ENCODE peak calls at places on chromosome 7, in five cellular contexts. One of them, this sample, is unnamed. For H3K4me1, the result is how much of the 10 kb centered on the place peaks cover.

GRCh38 chr7:134703781-134704180 is 57.1 kb downstream of the BPGM start:
- DNase-seq in GM12878: no peak
- DNase-seq in K562: no peak
- DNase-seq in A549: no peak
- DNase-seq in HepG2: peak
- DNase-seq in this sample: no peak

GRCh38 chr7:68122806-68123205 is 1126.2 kb downstream of the TYW1 start:
- DNase-seq in GM12878: no peak
- DNase-seq in K562: no peak
- DNase-seq in A549: no peak
- DNase-seq in HepG2: no peak
- DNase-seq in this sample: no peak

GRCh38 chr7:40829201-40829600 is 694.4 kb downstream of the SUGCT start:
- DNase-seq in GM12878: no peak
- DNase-seq in K562: no peak
- DNase-seq in A549: no peak
- DNase-seq in HepG2: no peak
- DNase-seq in this sample: no peak

GRCh38 chr7:158020706-158021095 is 566.9 kb downstream of the PTPRN2 start:
- DNase-seq in GM12878: no peak
- DNase-seq in K562: no peak
- DNase-seq in A549: no peak
- DNase-seq in HepG2: no peak
- DNase-seq in this sample: no peak

GRCh38 chr7:135322571-135323340 is 89.1 kb downstream of the STRA8 start:
- DNase-seq in GM12878: no peak
- DNase-seq in K562: no peak
- DNase-seq in A549: no peak
- DNase-seq in HepG2: no peak
- DNase-seq in this sample: no peak

GRCh38 chr7:157613575-157614322 is 276.9 kb downstream of the DNAJB6 start:
- DNase-seq in GM12878: no peak
- DNase-seq in K562: no peak
- DNase-seq in A549: no peak
- DNase-seq in HepG2: no peak
- DNase-seq in this sample: peak

GRCh38 chr7:46707973-46708372 is 786.9 kb upstream of the IGFBP3 start:
- DNase-seq in GM12878: no peak
- DNase-seq in K562: no peak
- DNase-seq in A549: no peak
- DNase-seq in HepG2: no peak
- DNase-seq in this sample: peak

GRCh38 chr7:79436378-79436777 is 17.1 kb downstream of the MAGI2 start:
- DNase-seq in GM12878: no peak
- DNase-seq in K562: no peak
- DNase-seq in A549: no peak
- DNase-seq in HepG2: no peak
- DNase-seq in this sample: no peak

GRCh38 chr7:100220833-100221718 is 1.3 kb downstream of the PVRIG start:
- DNase-seq in GM12878: peak
- DNase-seq in K562: no peak
- DNase-seq in A549: no peak
- DNase-seq in HepG2: no peak
- DNase-seq in this sample: no peak

GRCh38 chr7:148967032-148967372 is 61.3 kb downstream of the PDIA4 start:
- DNase-seq in GM12878: no peak
- DNase-seq in K562: no peak
- DNase-seq in A549: no peak
- DNase-seq in HepG2: no peak
- DNase-seq in this sample: no peak

GRCh38 chr7:42678315-42678714 is 233.6 kb downstream of the C7orf25 start:
- DNase-seq in GM12878: no peak
- DNase-seq in K562: no peak
- DNase-seq in A549: no peak
- DNase-seq in HepG2: no peak
- DNase-seq in this sample: no peak

GRCh38 chr7:141133646-141134045 is 59.8 kb downstream of the TMEM178B start:
- DNase-seq in GM12878: no peak
- DNase-seq in K562: no peak
- DNase-seq in A549: no peak
- DNase-seq in HepG2: no peak
- DNase-seq in this sample: no peak

GRCh38 chr7:21354284-21354683 is 73.6 kb upstream of the SP4 start:
- DNase-seq in GM12878: no peak
- DNase-seq in K562: no peak
- DNase-seq in A549: no peak
- DNase-seq in HepG2: no peak
- DNase-seq in this sample: no peak

GRCh38 chr7:327305-327931 is 37.4 kb downstream of the FOXL3 start:
- DNase-seq in GM12878: no peak
- DNase-seq in K562: no peak
- DNase-seq in A549: no peak
- DNase-seq in HepG2: no peak
- DNase-seq in this sample: no peak

GRCh38 chr7:66597472-66597871 is 31.2 kb upstream of the KCTD7 start:
- DNase-seq in GM12878: no peak
- DNase-seq in K562: no peak
- DNase-seq in A549: no peak
- DNase-seq in HepG2: no peak
- DNase-seq in this sample: no peak

GRCh38 chr7:147485660-147486210 is 1104.8 kb upstream of the C7orf33 start:
- DNase-seq in GM12878: no peak
- DNase-seq in K562: no peak
- DNase-seq in A549: no peak
- DNase-seq in HepG2: no peak
- DNase-seq in this sample: no peak

GRCh38 chr7:138979226-138979979 is 1.8 kb downstream of the KIAA1549 start:
- DNase-seq in GM12878: no peak
- DNase-seq in K562: no peak
- DNase-seq in A549: peak
- DNase-seq in HepG2: peak
- DNase-seq in this sample: no peak

GRCh38 chr7:98251844-98252639 is at the start of gene TECPR1:
- DNase-seq in GM12878: peak
- DNase-seq in K562: peak
- DNase-seq in A549: peak
- DNase-seq in HepG2: peak
- DNase-seq in this sample: peak

GRCh38 chr7:98252655-98253054 is 623 bp upstream of the TECPR1 start:
- DNase-seq in GM12878: no peak
- DNase-seq in K562: no peak
- DNase-seq in A549: no peak
- DNase-seq in HepG2: no peak
- DNase-seq in this sample: no peak

GRCh38 chr7:98251251-98251843 is 685 bp downstream of the TECPR1 start:
- DNase-seq in GM12878: no peak
- DNase-seq in K562: no peak
- DNase-seq in A549: no peak
- DNase-seq in HepG2: peak
- DNase-seq in this sample: peak

GRCh38 chr7:98249106-98249505 is 2.9 kb downstream of the TECPR1 start:
- DNase-seq in GM12878: no peak
- DNase-seq in K562: no peak
- DNase-seq in A549: no peak
- DNase-seq in HepG2: no peak
- DNase-seq in this sample: no peak

DNA sequence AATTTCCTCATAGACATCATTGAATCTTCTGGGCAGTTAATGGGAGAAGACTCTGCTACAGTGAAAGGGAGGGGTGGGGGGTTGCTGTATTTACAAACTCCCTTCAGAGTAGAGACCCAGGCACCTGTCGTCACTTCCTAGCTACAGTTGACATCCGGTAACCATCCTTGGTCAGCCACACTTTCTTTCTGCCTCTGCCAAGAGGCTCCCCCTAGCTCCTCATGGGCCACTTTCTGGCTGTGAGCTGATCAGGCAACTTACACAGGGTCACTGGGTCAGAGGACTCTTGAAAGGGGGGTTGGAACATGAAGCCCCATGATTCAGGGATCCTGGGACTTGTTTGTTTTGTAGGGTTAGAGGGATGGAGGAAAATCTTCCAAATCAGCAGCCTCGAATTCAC is 1.2 kb downstream of the TECPR1 start:
- DNase-seq in GM12878: no peak
- DNase-seq in K562: peak
- DNase-seq in A549: no peak
- DNase-seq in HepG2: no peak
- DNase-seq in this sample: peak
- H3K4me3 ChIP-seq in GM12878: peak
- H3K4me3 ChIP-seq in K562: peak
- H3K4me3 ChIP-seq in A549: no peak
- H3K4me3 ChIP-seq in HepG2: peak
- H3K4me3 ChIP-seq in this sample: peak

DNA sequence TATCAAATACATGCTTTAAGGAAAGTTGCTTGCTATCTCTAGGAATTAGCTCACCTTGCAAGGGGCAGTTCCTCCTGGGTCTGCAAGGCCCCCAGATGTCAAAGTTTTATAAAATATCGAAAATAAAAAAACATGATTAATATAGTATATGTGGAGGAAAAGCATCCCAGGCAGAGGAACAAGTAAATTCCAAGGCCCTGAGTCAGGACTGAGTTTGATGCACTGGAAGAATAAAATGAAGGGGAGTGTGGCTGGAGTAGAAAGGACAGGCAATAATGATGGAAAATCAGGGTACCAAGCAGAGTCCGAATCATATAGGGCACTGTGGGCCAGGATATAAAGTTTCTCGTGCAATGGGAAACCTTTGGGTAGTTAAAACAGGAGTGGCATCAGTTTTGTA is 112.4 kb upstream of the EEPD1 start:
- DNase-seq in GM12878: no peak
- DNase-seq in K562: no peak
- DNase-seq in A549: no peak
- DNase-seq in HepG2: no peak
- DNase-seq in this sample: no peak
- TF ChIP-seq JUNB in GM12878: no peak
- TF ChIP-seq JUNB in K562: no peak
- TF ChIP-seq JUNB in A549: no peak
- TF ChIP-seq JUNB in HepG2: no peak
- TF ChIP-seq JUNB in this sample: no peak

DNA sequence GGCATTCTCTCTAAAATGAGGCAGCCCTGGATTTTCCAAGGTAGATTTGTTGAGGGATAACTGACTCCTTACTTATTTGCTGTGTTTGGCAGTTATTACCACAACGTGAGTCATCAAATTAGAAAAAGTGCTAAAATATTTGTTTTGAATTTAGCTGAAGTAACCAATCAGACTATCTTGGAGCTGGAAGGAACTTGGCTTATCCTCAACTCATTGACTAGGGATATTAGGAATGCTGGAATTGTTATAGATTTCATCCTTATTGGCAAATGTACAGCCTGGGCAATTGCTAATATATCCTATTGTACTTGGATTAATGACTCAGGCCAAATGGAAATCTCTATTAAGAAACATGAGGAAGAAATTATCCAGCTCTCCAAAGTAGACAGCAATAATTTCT is 1189.0 kb upstream of the LRRN3 start:
- DNase-seq in GM12878: no peak
- DNase-seq in K562: no peak
- DNase-seq in A549: no peak
- DNase-seq in HepG2: no peak
- DNase-seq in this sample: no peak
- H3K4me1 ChIP-seq in GM12878: under half
- H3K4me1 ChIP-seq in K562: under half
- H3K4me1 ChIP-seq in A549: under half
- H3K4me1 ChIP-seq in HepG2: under half
- H3K4me1 ChIP-seq in this sample: under half

DNA sequence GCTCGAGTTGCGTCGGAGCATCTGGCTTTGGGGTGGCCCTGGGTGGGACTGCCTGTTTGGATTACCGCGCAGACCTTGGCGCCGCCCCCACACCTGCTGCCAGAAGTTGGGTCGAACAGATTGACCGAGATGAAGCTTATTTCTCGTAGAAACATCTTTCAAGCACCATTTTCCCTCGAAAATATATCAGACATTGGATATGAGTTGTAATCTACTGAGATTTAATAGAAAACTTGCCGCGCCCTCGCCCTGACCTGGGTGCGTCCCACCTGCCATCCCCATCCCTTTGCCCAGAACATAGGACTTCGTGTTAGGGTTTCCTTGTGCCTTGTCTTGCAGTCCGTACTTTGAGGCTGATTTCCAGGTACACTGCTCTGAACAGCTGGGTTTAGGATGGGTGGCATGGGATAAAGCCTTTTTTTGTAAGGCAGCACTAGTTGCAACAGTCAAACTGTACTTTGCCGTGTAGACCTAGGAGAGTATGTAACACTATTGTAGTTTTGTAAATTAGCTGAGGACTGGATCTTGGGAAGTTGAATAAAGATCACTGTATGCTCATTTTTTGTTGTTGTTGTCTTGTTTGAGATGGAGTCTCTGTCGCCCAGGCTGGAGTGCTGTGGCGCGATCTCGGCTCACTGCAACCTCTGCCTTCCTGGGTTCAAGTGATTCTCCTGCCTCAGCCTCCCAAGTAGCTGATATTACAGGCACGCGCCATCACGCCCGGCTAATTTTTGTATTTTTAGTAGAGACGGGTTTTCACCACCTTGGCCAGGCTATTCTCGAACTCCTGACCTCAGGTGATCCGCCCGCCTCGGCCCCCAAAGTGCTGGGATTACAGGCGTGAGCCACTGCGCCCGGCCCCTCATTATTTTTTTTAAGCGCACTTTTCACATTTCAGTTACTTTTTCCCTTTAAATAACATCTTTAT is 978 bp downstream of the OGDH start:
- DNase-seq in GM12878: no peak
- DNase-seq in K562: no peak
- DNase-seq in A549: no peak
- DNase-seq in HepG2: no peak
- DNase-seq in this sample: no peak
- H3K4me3 ChIP-seq in GM12878: peak
- H3K4me3 ChIP-seq in K562: peak
- H3K4me3 ChIP-seq in A549: peak
- H3K4me3 ChIP-seq in HepG2: peak
- H3K4me3 ChIP-seq in this sample: peak

DNA sequence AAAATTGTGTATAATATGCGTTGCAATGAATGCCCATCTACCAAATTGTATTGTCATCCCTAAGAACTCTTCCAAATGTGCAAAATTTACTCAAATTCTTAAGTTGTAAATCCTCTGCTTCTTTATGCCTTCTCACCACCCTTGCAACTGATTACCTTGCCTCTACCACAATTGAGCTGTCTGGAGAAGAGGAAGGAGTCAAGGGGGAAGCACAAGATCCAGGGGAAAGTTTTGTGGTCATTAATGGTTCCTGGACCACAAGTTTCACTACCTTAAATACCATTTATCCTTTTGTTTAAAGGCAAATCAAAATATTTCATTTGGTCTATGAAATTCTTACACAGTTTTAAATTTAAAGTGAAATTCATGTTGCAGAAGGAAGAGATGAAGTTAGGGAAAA is 16.7 kb downstream of the CRPPA start:
- DNase-seq in GM12878: no peak
- DNase-seq in K562: no peak
- DNase-seq in A549: no peak
- DNase-seq in HepG2: no peak
- DNase-seq in this sample: no peak
- TF ChIP-seq JUNB in GM12878: no peak
- TF ChIP-seq JUNB in K562: no peak
- TF ChIP-seq JUNB in A549: no peak
- TF ChIP-seq JUNB in HepG2: no peak
- TF ChIP-seq JUNB in this sample: no peak

This sample was measured in GM23338.